ENCODE peak calls at places on chromosomes 1 and 21, in seven cellular contexts. One of them, this sample, is unnamed. For H3K9me3, the result is how much of the 10 kb centered on the place peaks cover.

GRCh38 chr1:61337471-61337870 is 255.1 kb downstream of the NFIA start:
- DNase-seq in tibial artery: no peak
- DNase-seq in transverse colon: no peak
- DNase-seq in CD8-positive, alpha-beta T cell: no peak
- DNase-seq in AG04450: no peak
- DNase-seq in effector memory CD4-positive, alpha-beta T cell: no peak
- DNase-seq in tibial nerve: no peak
- DNase-seq in this sample: no peak

GRCh38 chr1:210330279-210330866 is 1.7 kb downstream of the HHAT start:
- DNase-seq in transverse colon: no peak
- DNase-seq in CD8-positive, alpha-beta T cell: no peak
- DNase-seq in tibial nerve: no peak
- DNase-seq in effector memory CD4-positive, alpha-beta T cell: no peak
- DNase-seq in AG04450: no peak
- DNase-seq in tibial artery: no peak
- DNase-seq in this sample: no peak

GRCh38 chr1:6489799-6490180 is 1.7 kb downstream of the PLEKHG5 start:
- DNase-seq in AG04450: peak
- DNase-seq in transverse colon: peak
- DNase-seq in effector memory CD4-positive, alpha-beta T cell: peak
- DNase-seq in tibial artery: peak
- DNase-seq in tibial nerve: no peak
- DNase-seq in CD8-positive, alpha-beta T cell: peak
- DNase-seq in this sample: no peak

GRCh38 chr1:183245366-183245765 is 59.3 kb downstream of the LAMC2 start:
- DNase-seq in transverse colon: no peak
- DNase-seq in tibial artery: no peak
- DNase-seq in AG04450: no peak
- DNase-seq in effector memory CD4-positive, alpha-beta T cell: no peak
- DNase-seq in CD8-positive, alpha-beta T cell: no peak
- DNase-seq in tibial nerve: no peak
- DNase-seq in this sample: no peak

GRCh38 chr1:64748706-64749105 is 3.8 kb downstream of the RAVER2 start:
- DNase-seq in AG04450: no peak
- DNase-seq in transverse colon: no peak
- DNase-seq in tibial artery: no peak
- DNase-seq in CD8-positive, alpha-beta T cell: no peak
- DNase-seq in tibial nerve: no peak
- DNase-seq in effector memory CD4-positive, alpha-beta T cell: no peak
- DNase-seq in this sample: no peak

GRCh38 chr1:66402194-66402593 is 131.8 kb upstream of the SGIP1 start:
- DNase-seq in transverse colon: peak
- DNase-seq in tibial nerve: peak
- DNase-seq in AG04450: no peak
- DNase-seq in effector memory CD4-positive, alpha-beta T cell: no peak
- DNase-seq in tibial artery: peak
- DNase-seq in CD8-positive, alpha-beta T cell: no peak
- DNase-seq in this sample: no peak

GRCh38 chr1:212760126-212760823 is 31.3 kb downstream of the NSL1 start:
- DNase-seq in tibial artery: no peak
- DNase-seq in CD8-positive, alpha-beta T cell: peak
- DNase-seq in effector memory CD4-positive, alpha-beta T cell: no peak
- DNase-seq in AG04450: no peak
- DNase-seq in transverse colon: peak
- DNase-seq in tibial nerve: no peak
- DNase-seq in this sample: no peak

GRCh38 chr1:8394456-8395321 is 76.8 kb downstream of the SLC45A1 start:
- DNase-seq in CD8-positive, alpha-beta T cell: no peak
- DNase-seq in AG04450: peak
- DNase-seq in effector memory CD4-positive, alpha-beta T cell: no peak
- DNase-seq in tibial artery: no peak
- DNase-seq in tibial nerve: no peak
- DNase-seq in transverse colon: no peak
- DNase-seq in this sample: no peak

GRCh38 chr1:4516596-4516995 is 137.8 kb upstream of the AJAP1 start:
- DNase-seq in tibial artery: no peak
- DNase-seq in transverse colon: no peak
- DNase-seq in effector memory CD4-positive, alpha-beta T cell: no peak
- DNase-seq in CD8-positive, alpha-beta T cell: no peak
- DNase-seq in tibial nerve: no peak
- DNase-seq in AG04450: no peak
- DNase-seq in this sample: no peak

GRCh38 chr1:98700228-98700627 is 38.7 kb downstream of the SNX7 start:
- DNase-seq in CD8-positive, alpha-beta T cell: no peak
- DNase-seq in transverse colon: no peak
- DNase-seq in AG04450: peak
- DNase-seq in effector memory CD4-positive, alpha-beta T cell: no peak
- DNase-seq in tibial nerve: no peak
- DNase-seq in tibial artery: no peak
- DNase-seq in this sample: no peak

GRCh38 chr1:220874201-220874655 is 5.0 kb upstream of the HLX start:
- DNase-seq in AG04450: no peak
- DNase-seq in effector memory CD4-positive, alpha-beta T cell: no peak
- DNase-seq in CD8-positive, alpha-beta T cell: no peak
- DNase-seq in transverse colon: peak
- DNase-seq in tibial nerve: peak
- DNase-seq in tibial artery: no peak
- DNase-seq in this sample: no peak

GRCh38 chr1:46413596-46413985 is 19.5 kb downstream of the FAAH start:
- DNase-seq in transverse colon: no peak
- DNase-seq in effector memory CD4-positive, alpha-beta T cell: peak
- DNase-seq in CD8-positive, alpha-beta T cell: peak
- DNase-seq in AG04450: no peak
- DNase-seq in tibial artery: no peak
- DNase-seq in tibial nerve: no peak
- DNase-seq in this sample: no peak

GRCh38 chr1:221712776-221713431 is 29.0 kb downstream of the DUSP10 start:
- DNase-seq in tibial nerve: no peak
- DNase-seq in transverse colon: peak
- DNase-seq in CD8-positive, alpha-beta T cell: peak
- DNase-seq in effector memory CD4-positive, alpha-beta T cell: peak
- DNase-seq in AG04450: no peak
- DNase-seq in tibial artery: no peak
- DNase-seq in this sample: no peak

GRCh38 chr1:25809929-25810328 is 9.8 kb upstream of the MTFR1L start:
- DNase-seq in tibial nerve: no peak
- DNase-seq in effector memory CD4-positive, alpha-beta T cell: no peak
- DNase-seq in AG04450: no peak
- DNase-seq in transverse colon: no peak
- DNase-seq in tibial artery: no peak
- DNase-seq in CD8-positive, alpha-beta T cell: no peak
- DNase-seq in this sample: no peak

GRCh38 chr21:8991968-8992621 is 1529.3 kb upstream of the TPTE start:
- DNase-seq in tibial nerve: no peak
- DNase-seq in AG04450: no peak
- DNase-seq in tibial artery: no peak
- DNase-seq in transverse colon: no peak
- DNase-seq in CD8-positive, alpha-beta T cell: no peak
- DNase-seq in effector memory CD4-positive, alpha-beta T cell: no peak
- DNase-seq in this sample: no peak

GRCh38 chr1:224435999-224436398 is 1.4 kb upstream of the WDR26 start:
- DNase-seq in tibial artery: no peak
- DNase-seq in effector memory CD4-positive, alpha-beta T cell: no peak
- DNase-seq in CD8-positive, alpha-beta T cell: no peak
- DNase-seq in tibial nerve: no peak
- DNase-seq in AG04450: no peak
- DNase-seq in transverse colon: no peak
- DNase-seq in this sample: no peak

GRCh38 chr1:174018565-174018964 is 3.6 kb downstream of the RC3H1 start:
- DNase-seq in transverse colon: no peak
- DNase-seq in effector memory CD4-positive, alpha-beta T cell: no peak
- DNase-seq in AG04450: no peak
- DNase-seq in tibial nerve: no peak
- DNase-seq in CD8-positive, alpha-beta T cell: no peak
- DNase-seq in tibial artery: no peak
- DNase-seq in this sample: no peak
- H3K27ac ChIP-seq in transverse colon: no peak
- H3K27ac ChIP-seq in effector memory CD4-positive, alpha-beta T cell: no peak
- H3K27ac ChIP-seq in AG04450: no peak
- H3K27ac ChIP-seq in tibial nerve: no peak
- H3K27ac ChIP-seq in CD8-positive, alpha-beta T cell: no peak
- H3K27ac ChIP-seq in tibial artery: no peak
- H3K27ac ChIP-seq in this sample: no peak

GRCh38 chr1:2821970-2822620 is 20.6 kb upstream of the TTC34 start:
- DNase-seq in effector memory CD4-positive, alpha-beta T cell: no peak
- DNase-seq in tibial artery: no peak
- DNase-seq in AG04450: no peak
- DNase-seq in transverse colon: peak
- DNase-seq in CD8-positive, alpha-beta T cell: peak
- DNase-seq in tibial nerve: no peak
- DNase-seq in this sample: no peak

GRCh38 chr1:2823921-2824660 is 22.6 kb upstream of the TTC34 start:
- DNase-seq in tibial artery: no peak
- DNase-seq in effector memory CD4-positive, alpha-beta T cell: no peak
- DNase-seq in AG04450: no peak
- DNase-seq in tibial nerve: no peak
- DNase-seq in transverse colon: no peak
- DNase-seq in CD8-positive, alpha-beta T cell: no peak
- DNase-seq in this sample: no peak

GRCh38 chr1:2820731-2821372 is 19.4 kb upstream of the TTC34 start:
- DNase-seq in tibial nerve: no peak
- DNase-seq in effector memory CD4-positive, alpha-beta T cell: no peak
- DNase-seq in AG04450: no peak
- DNase-seq in tibial artery: no peak
- DNase-seq in transverse colon: no peak
- DNase-seq in CD8-positive, alpha-beta T cell: no peak
- DNase-seq in this sample: no peak

GRCh38 chr1:2821373-2821955 is 20.0 kb upstream of the TTC34 start:
- DNase-seq in tibial nerve: no peak
- DNase-seq in effector memory CD4-positive, alpha-beta T cell: no peak
- DNase-seq in AG04450: no peak
- DNase-seq in transverse colon: no peak
- DNase-seq in CD8-positive, alpha-beta T cell: no peak
- DNase-seq in tibial artery: no peak
- DNase-seq in this sample: no peak

DNA sequence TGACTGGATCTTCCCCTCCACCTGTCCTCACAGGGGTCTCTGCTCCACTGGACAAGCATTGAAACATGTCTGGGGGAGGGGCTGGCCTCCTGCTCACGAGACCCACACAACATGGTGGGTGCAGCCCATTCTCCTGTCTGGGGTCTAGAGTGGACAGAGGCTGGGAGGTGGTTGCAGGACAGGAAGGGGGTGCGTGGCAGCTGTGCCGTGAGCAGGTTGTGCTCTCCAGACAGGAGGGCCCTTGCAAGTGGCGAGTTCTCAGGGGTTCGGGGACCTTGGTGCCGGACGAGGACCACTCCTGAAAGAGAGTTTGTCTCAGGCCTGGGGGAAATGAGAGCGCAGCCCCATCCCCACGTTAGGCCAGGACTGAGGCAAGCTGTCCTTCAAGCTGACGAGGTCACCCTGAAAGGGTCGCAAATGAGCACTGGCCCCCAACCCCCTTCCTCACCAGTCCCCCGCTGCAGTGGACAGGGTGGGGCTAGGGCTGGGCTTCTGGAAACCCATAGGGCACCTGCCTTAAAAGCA is 21.2 kb upstream of the TTC34 start:
- DNase-seq in tibial artery: no peak
- DNase-seq in CD8-positive, alpha-beta T cell: no peak
- DNase-seq in transverse colon: no peak
- DNase-seq in effector memory CD4-positive, alpha-beta T cell: no peak
- DNase-seq in tibial nerve: no peak
- DNase-seq in AG04450: no peak
- DNase-seq in this sample: no peak
- H3K9me3 ChIP-seq in tibial artery: under half
- H3K9me3 ChIP-seq in CD8-positive, alpha-beta T cell: under half
- H3K9me3 ChIP-seq in transverse colon: under half
- H3K9me3 ChIP-seq in effector memory CD4-positive, alpha-beta T cell: under half
- H3K9me3 ChIP-seq in tibial nerve: under half
- H3K9me3 ChIP-seq in AG04450: half or more
- H3K9me3 ChIP-seq in this sample: under half

GRCh38 chr1:202266061-202266765 is 72.6 kb downstream of the LGR6 start:
- DNase-seq in tibial artery: peak
- DNase-seq in tibial nerve: no peak
- DNase-seq in effector memory CD4-positive, alpha-beta T cell: no peak
- DNase-seq in transverse colon: no peak
- DNase-seq in AG04450: no peak
- DNase-seq in CD8-positive, alpha-beta T cell: no peak
- DNase-seq in this sample: no peak
- H3K4me3 ChIP-seq in tibial artery: no peak
- H3K4me3 ChIP-seq in tibial nerve: no peak
- H3K4me3 ChIP-seq in effector memory CD4-positive, alpha-beta T cell: no peak
- H3K4me3 ChIP-seq in transverse colon: no peak
- H3K4me3 ChIP-seq in AG04450: no peak
- H3K4me3 ChIP-seq in CD8-positive, alpha-beta T cell: no peak
- H3K4me3 ChIP-seq in this sample: no peak

DNA sequence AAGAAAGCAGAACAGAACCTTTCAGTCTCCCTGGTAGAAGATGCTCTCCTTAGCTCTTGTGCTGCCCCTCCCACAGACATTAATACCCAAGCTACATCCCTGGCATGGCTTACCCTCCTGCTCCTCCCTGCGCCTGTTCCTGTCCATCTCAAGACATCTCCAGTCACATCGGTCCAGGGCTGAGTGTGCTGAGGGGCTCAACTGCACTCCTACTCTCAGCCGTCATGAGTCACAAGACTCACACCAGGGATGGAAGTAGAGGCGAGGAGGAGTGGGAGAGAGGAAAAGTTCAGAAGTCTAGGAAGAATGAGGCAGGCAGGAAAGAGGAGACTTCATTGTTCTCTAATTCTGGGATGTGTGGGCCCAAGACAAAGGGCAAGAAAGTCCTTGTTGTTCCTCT is 9.2 kb upstream of the TACSTD2 start:
- DNase-seq in effector memory CD4-positive, alpha-beta T cell: no peak
- DNase-seq in tibial nerve: no peak
- DNase-seq in AG04450: no peak
- DNase-seq in transverse colon: no peak
- DNase-seq in tibial artery: no peak
- DNase-seq in CD8-positive, alpha-beta T cell: no peak
- DNase-seq in this sample: no peak
- H3K27ac ChIP-seq in effector memory CD4-positive, alpha-beta T cell: no peak
- H3K27ac ChIP-seq in tibial nerve: no peak
- H3K27ac ChIP-seq in AG04450: no peak
- H3K27ac ChIP-seq in transverse colon: no peak
- H3K27ac ChIP-seq in tibial artery: peak
- H3K27ac ChIP-seq in CD8-positive, alpha-beta T cell: no peak
- H3K27ac ChIP-seq in this sample: peak

GRCh38 chr1:156666862-156667609 is 10.2 kb downstream of the NES start:
- DNase-seq in tibial nerve: no peak
- DNase-seq in CD8-positive, alpha-beta T cell: no peak
- DNase-seq in transverse colon: no peak
- DNase-seq in effector memory CD4-positive, alpha-beta T cell: no peak
- DNase-seq in tibial artery: peak
- DNase-seq in AG04450: no peak
- DNase-seq in this sample: no peak
- H3K9me3 ChIP-seq in tibial nerve: under half
- H3K9me3 ChIP-seq in CD8-positive, alpha-beta T cell: under half
- H3K9me3 ChIP-seq in transverse colon: under half
- H3K9me3 ChIP-seq in effector memory CD4-positive, alpha-beta T cell: under half
- H3K9me3 ChIP-seq in tibial artery: under half
- H3K9me3 ChIP-seq in AG04450: under half
- H3K9me3 ChIP-seq in this sample: under half